ENCODE peak calls at places on chromosome 7, in four cellular contexts. One of them, this sample, is unnamed.
A peak's percentile ranks its signal among the peaks of the same experiment; 100 is the strongest.

GRCh38 chr7:98826811-98827231 is 43.0 kb downstream of the TMEM130 start:
- DNase-seq in astrocyte of the spinal cord: no peak
- DNase-seq in brain microvascular endothelial cell: no peak
- DNase-seq in psoas muscle: peak; percentile 73
- DNase-seq in this sample: no peak

GRCh38 chr7:44044315-44045225 is at the start of gene DBNL:
- DNase-seq in astrocyte of the spinal cord: peak; percentile 86
- DNase-seq in brain microvascular endothelial cell: peak; percentile 88
- DNase-seq in psoas muscle: peak; percentile 96
- DNase-seq in this sample: peak; percentile 92

GRCh38 chr7:156998988-156999610 is 11.4 kb downstream of the MNX1 start:
- DNase-seq in astrocyte of the spinal cord: no peak
- DNase-seq in brain microvascular endothelial cell: no peak
- DNase-seq in psoas muscle: no peak
- DNase-seq in this sample: no peak

GRCh38 chr7:3695602-3696001 is 394.6 kb downstream of the SDK1 start:
- DNase-seq in astrocyte of the spinal cord: no peak
- DNase-seq in brain microvascular endothelial cell: no peak
- DNase-seq in psoas muscle: no peak
- DNase-seq in this sample: no peak

GRCh38 chr7:114922652-114923402 is 933 bp downstream of the MDFIC start:
- DNase-seq in astrocyte of the spinal cord: peak; percentile 82
- DNase-seq in brain microvascular endothelial cell: peak; percentile 44
- DNase-seq in psoas muscle: peak; percentile 26
- DNase-seq in this sample: peak; percentile 47

GRCh38 chr7:142808461-142808801 is 37.7 kb downstream of the PRSS2 start:
- DNase-seq in astrocyte of the spinal cord: peak; percentile 13
- DNase-seq in brain microvascular endothelial cell: no peak
- DNase-seq in psoas muscle: no peak
- DNase-seq in this sample: no peak

GRCh38 chr7:318476-319266 is 28.7 kb downstream of the FOXL3 start:
- DNase-seq in astrocyte of the spinal cord: no peak
- DNase-seq in brain microvascular endothelial cell: no peak
- DNase-seq in psoas muscle: no peak
- DNase-seq in this sample: no peak

GRCh38 chr7:29831705-29832104 is 25.4 kb downstream of the WIPF3 start:
- DNase-seq in astrocyte of the spinal cord: no peak
- DNase-seq in brain microvascular endothelial cell: no peak
- DNase-seq in psoas muscle: no peak
- DNase-seq in this sample: no peak

GRCh38 chr7:40815512-40815911 is 680.7 kb downstream of the SUGCT start:
- DNase-seq in astrocyte of the spinal cord: peak; percentile 62
- DNase-seq in brain microvascular endothelial cell: no peak
- DNase-seq in psoas muscle: no peak
- DNase-seq in this sample: no peak

GRCh38 chr7:32290015-32290414 is 200.2 kb downstream of the LSM5 start:
- DNase-seq in astrocyte of the spinal cord: no peak
- DNase-seq in brain microvascular endothelial cell: no peak
- DNase-seq in psoas muscle: no peak
- DNase-seq in this sample: no peak

GRCh38 chr7:107594961-107595737 is 15.1 kb downstream of the BCAP29 start:
- DNase-seq in astrocyte of the spinal cord: peak; percentile 93
- DNase-seq in brain microvascular endothelial cell: peak; percentile 86
- DNase-seq in psoas muscle: no peak
- DNase-seq in this sample: no peak

GRCh38 chr7:99013266-99014112 is 130.4 kb downstream of the SMURF1 start:
- DNase-seq in astrocyte of the spinal cord: no peak
- DNase-seq in brain microvascular endothelial cell: no peak
- DNase-seq in psoas muscle: no peak
- DNase-seq in this sample: no peak

GRCh38 chr7:114574384-114574783 is 159.8 kb downstream of the FOXP2 start:
- DNase-seq in astrocyte of the spinal cord: peak; percentile 34
- DNase-seq in brain microvascular endothelial cell: no peak
- DNase-seq in psoas muscle: no peak
- DNase-seq in this sample: no peak

GRCh38 chr7:108568801-108569380 is 615 bp downstream of the THAP5 start:
- DNase-seq in astrocyte of the spinal cord: no peak
- DNase-seq in brain microvascular endothelial cell: no peak
- DNase-seq in psoas muscle: no peak
- DNase-seq in this sample: no peak

GRCh38 chr7:47444376-47445098 is 137.4 kb downstream of the TNS3 start:
- DNase-seq in astrocyte of the spinal cord: peak; percentile 29
- DNase-seq in brain microvascular endothelial cell: no peak
- DNase-seq in psoas muscle: no peak
- DNase-seq in this sample: peak; percentile 46

GRCh38 chr7:2049782-2050510 is 182.8 kb downstream of the MAD1L1 start:
- DNase-seq in astrocyte of the spinal cord: no peak
- DNase-seq in brain microvascular endothelial cell: no peak
- DNase-seq in psoas muscle: peak; percentile 4
- DNase-seq in this sample: no peak

GRCh38 chr7:16025696-16026095 is 339.2 kb upstream of the MEOX2 start:
- DNase-seq in astrocyte of the spinal cord: no peak
- DNase-seq in brain microvascular endothelial cell: no peak
- DNase-seq in psoas muscle: no peak
- DNase-seq in this sample: no peak

GRCh38 chr7:103413407-103413806 is 32.6 kb downstream of the SLC26A5 start:
- DNase-seq in astrocyte of the spinal cord: no peak
- DNase-seq in brain microvascular endothelial cell: no peak
- DNase-seq in psoas muscle: no peak
- DNase-seq in this sample: no peak

GRCh38 chr7:156993021-156993924 is 17.2 kb downstream of the MNX1 start:
- DNase-seq in astrocyte of the spinal cord: no peak
- DNase-seq in brain microvascular endothelial cell: no peak
- DNase-seq in psoas muscle: no peak
- DNase-seq in this sample: no peak

DNA sequence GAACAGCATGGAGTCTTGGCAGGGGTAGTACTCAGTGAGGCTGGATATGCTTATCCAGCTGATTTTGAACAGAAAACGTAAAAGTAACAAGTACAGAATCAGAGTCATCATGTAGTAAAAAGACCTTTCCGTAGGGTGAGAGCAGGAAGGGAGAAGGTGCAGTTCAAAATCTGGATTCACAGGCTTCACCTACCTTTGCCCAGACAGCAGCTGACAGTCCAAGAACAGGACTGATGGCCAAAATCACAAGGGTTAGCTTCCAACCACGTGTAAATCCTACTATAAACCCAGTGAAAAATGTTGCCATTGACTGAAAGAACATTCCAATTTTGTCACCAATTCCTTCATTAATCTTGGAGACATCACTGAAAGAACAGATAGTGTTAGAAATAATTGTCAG is 34.8 kb downstream of the ABCB1 start:
- DNase-seq in astrocyte of the spinal cord: no peak
- DNase-seq in brain microvascular endothelial cell: no peak
- DNase-seq in psoas muscle: no peak
- DNase-seq in this sample: no peak
- TF ChIP-seq CTCF in astrocyte of the spinal cord: no peak
- TF ChIP-seq CTCF in brain microvascular endothelial cell: no peak
- TF ChIP-seq CTCF in psoas muscle: no peak
- TF ChIP-seq CTCF in this sample: no peak

GRCh38 chr7:28277364-28277763 is 96.8 kb upstream of the JAZF1 start:
- DNase-seq in astrocyte of the spinal cord: no peak
- DNase-seq in brain microvascular endothelial cell: no peak
- DNase-seq in psoas muscle: no peak
- DNase-seq in this sample: no peak

GRCh38 chr7:28269700-28270361 is 89.2 kb upstream of the JAZF1 start:
- DNase-seq in astrocyte of the spinal cord: no peak
- DNase-seq in brain microvascular endothelial cell: no peak
- DNase-seq in psoas muscle: no peak
- DNase-seq in this sample: peak; percentile 15

GRCh38 chr7:28270536-28270935 is 89.9 kb upstream of the JAZF1 start:
- DNase-seq in astrocyte of the spinal cord: no peak
- DNase-seq in brain microvascular endothelial cell: no peak
- DNase-seq in psoas muscle: no peak
- DNase-seq in this sample: no peak

GRCh38 chr7:28276303-28276702 is 95.7 kb upstream of the JAZF1 start:
- DNase-seq in astrocyte of the spinal cord: no peak
- DNase-seq in brain microvascular endothelial cell: no peak
- DNase-seq in psoas muscle: no peak
- DNase-seq in this sample: no peak

GRCh38 chr7:28272461-28272877 is 91.9 kb upstream of the JAZF1 start:
- DNase-seq in astrocyte of the spinal cord: peak; percentile 59
- DNase-seq in brain microvascular endothelial cell: peak; percentile 47
- DNase-seq in psoas muscle: peak; percentile 23
- DNase-seq in this sample: peak; percentile 15
- TF ChIP-seq CTCF in astrocyte of the spinal cord: peak; percentile 86
- TF ChIP-seq CTCF in brain microvascular endothelial cell: peak; percentile 91
- TF ChIP-seq CTCF in psoas muscle: peak; percentile 47
- TF ChIP-seq CTCF in this sample: peak; percentile 35

DNA sequence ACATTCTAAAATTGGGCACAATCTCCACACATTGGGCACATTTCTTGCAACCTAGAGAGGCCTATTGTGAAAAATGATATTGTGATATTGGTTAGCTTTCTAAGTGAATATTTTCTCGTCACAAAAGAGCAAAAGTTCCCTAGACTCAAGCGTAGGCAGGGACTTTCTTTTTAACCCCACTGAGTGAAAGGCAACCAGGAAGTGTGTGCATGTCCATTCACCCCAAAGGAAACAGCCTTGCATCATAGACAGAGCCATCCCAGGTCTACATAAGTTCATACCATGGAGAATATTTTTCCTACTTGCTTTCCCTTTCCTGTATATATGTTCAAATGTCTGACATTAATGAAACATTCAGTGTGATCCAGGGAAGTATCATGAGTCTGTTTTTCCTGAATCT is 84.2 kb upstream of the AGBL3 start:
- DNase-seq in astrocyte of the spinal cord: no peak
- DNase-seq in brain microvascular endothelial cell: no peak
- DNase-seq in psoas muscle: no peak
- DNase-seq in this sample: no peak
- TF ChIP-seq CTCF in astrocyte of the spinal cord: no peak
- TF ChIP-seq CTCF in brain microvascular endothelial cell: no peak
- TF ChIP-seq CTCF in psoas muscle: no peak
- TF ChIP-seq CTCF in this sample: no peak

DNA sequence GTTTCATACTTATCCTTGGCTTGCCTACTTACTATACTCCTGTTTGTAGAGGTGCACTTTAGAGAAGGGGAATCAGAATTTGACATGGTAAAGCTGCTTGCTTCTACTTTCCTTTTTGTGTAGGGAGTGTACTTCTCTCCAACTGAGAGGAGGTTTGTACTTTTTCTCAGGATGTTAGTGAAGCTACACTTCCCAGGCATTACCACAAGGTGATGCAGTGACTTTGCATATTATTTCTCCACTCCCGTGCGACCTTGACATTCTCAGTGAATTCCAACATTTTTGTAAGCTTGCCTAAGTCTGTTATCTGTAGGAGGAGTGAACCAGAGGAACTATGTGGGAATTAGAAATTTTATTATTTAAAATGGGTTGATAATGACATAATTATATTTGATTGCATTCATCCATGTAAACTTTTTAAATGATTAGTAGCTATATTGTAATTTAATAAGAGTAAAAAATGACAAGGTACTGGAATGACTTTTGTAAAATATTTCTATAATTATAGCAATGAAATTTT is 5.2 kb downstream of the TAX1BP1 start:
- DNase-seq in astrocyte of the spinal cord: peak; percentile 75
- DNase-seq in brain microvascular endothelial cell: peak; percentile 84
- DNase-seq in psoas muscle: no peak
- DNase-seq in this sample: no peak
- TF ChIP-seq CTCF in astrocyte of the spinal cord: peak; percentile 83
- TF ChIP-seq CTCF in brain microvascular endothelial cell: peak; percentile 78
- TF ChIP-seq CTCF in psoas muscle: peak; percentile 44
- TF ChIP-seq CTCF in this sample: peak; percentile 41

GRCh38 chr7:91082854-91083495 is 181.3 kb upstream of the FZD1 start:
- DNase-seq in astrocyte of the spinal cord: peak; percentile 59
- DNase-seq in brain microvascular endothelial cell: no peak
- DNase-seq in psoas muscle: no peak
- DNase-seq in this sample: peak; percentile 21
- TF ChIP-seq CTCF in astrocyte of the spinal cord: peak; percentile 61
- TF ChIP-seq CTCF in brain microvascular endothelial cell: peak; percentile 52
- TF ChIP-seq CTCF in psoas muscle: peak; percentile 40
- TF ChIP-seq CTCF in this sample: peak; percentile 37

DNA sequence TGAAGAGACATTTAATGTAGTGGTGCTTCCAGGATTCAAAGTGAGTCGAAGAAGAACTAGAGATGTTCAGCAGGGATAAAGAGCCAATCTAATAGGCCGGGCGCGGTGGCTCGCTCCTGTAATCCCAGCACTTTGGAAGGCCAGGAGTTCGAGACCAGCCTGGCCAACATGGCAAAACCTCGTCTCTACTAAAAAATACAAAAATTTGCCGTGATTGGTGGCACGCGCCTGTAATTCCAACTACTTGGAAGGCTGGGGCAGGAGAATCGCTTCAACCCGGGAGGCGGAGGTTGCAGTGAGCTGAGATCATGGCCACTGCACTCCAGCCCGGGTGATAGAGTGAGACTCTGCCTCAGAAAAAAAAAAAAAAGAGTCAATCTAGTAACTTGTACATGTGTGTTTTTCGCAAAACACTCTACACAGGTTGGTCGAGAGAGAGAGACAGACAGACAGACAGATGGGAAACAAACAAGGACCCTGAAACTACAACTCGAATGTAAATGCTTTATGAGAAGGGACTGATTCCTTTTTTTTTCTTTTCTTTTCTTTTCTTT is 775 bp downstream of the ABCB8 start:
- DNase-seq in astrocyte of the spinal cord: no peak
- DNase-seq in brain microvascular endothelial cell: no peak
- DNase-seq in psoas muscle: no peak
- DNase-seq in this sample: no peak
- TF ChIP-seq CTCF in astrocyte of the spinal cord: no peak
- TF ChIP-seq CTCF in brain microvascular endothelial cell: no peak
- TF ChIP-seq CTCF in psoas muscle: no peak
- TF ChIP-seq CTCF in this sample: no peak

GRCh38 chr7:95427123-95427522 is 7.7 kb downstream of the PON2 start:
- DNase-seq in astrocyte of the spinal cord: no peak
- DNase-seq in brain microvascular endothelial cell: no peak
- DNase-seq in psoas muscle: no peak
- DNase-seq in this sample: no peak
- TF ChIP-seq CTCF in astrocyte of the spinal cord: no peak
- TF ChIP-seq CTCF in brain microvascular endothelial cell: no peak
- TF ChIP-seq CTCF in psoas muscle: no peak
- TF ChIP-seq CTCF in this sample: no peak

This sample was measured in GM10248.